ENCODE peak calls at places on chromosomes 1 and 21, in four cellular contexts. Q is HepG2, K is K562, Z is H1. V is an unnamed sample.
A peak's percentile ranks its signal among the peaks of the same experiment; 100 is the strongest.

GRCh38 chr1:62295921-62296451 is 23.2 kb downstream of the KANK4 start:
- DNase-seq in Q (no peak), K (no peak), Z (no peak), V (no peak)

GRCh38 chr1:161187311-161187710 is 10.0 kb upstream of the B4GALT3 start:
- DNase-seq in Q (no peak), K (no peak), Z (no peak), V (no peak)

GRCh38 chr1:186626533-186626932 is 53.7 kb downstream of the PTGS2 start:
- DNase-seq in Q (no peak), K (no peak), Z (no peak), V (peak; percentile 85)

GRCh38 chr1:32239790-32240139 is 7.3 kb upstream of the FAM167B start:
- DNase-seq in Q (no peak), K (no peak), Z (no peak), V (no peak)

GRCh38 chr21:17532292-17532691 is 19.4 kb downstream of the CXADR start:
- DNase-seq in Q (no peak), K (no peak), Z (no peak), V (no peak)

GRCh38 chr1:27630859-27631491 is 4.0 kb downstream of the FGR start:
- DNase-seq in Q (no peak), K (no peak), Z (no peak), V (no peak)

GRCh38 chr1:112700290-112701226 is 6.4 kb downstream of the RHOC start:
- DNase-seq in Q (peak; percentile 90), K (peak; percentile 98), Z (peak; percentile 83), V (peak; percentile 100)

GRCh38 chr1:203130358-203130992 is 2.9 kb downstream of the ADORA1 start:
- DNase-seq in Q (no peak), K (no peak), Z (peak; percentile 35), V (no peak)

GRCh38 chr1:241229216-241229615 is 127.8 kb downstream of the RGS7 start:
- DNase-seq in Q (no peak), K (no peak), Z (no peak), V (peak; percentile 3)

GRCh38 chr1:223621312-223621734 is 44.2 kb downstream of the CAPN8 start:
- DNase-seq in Q (peak; percentile 44), K (no peak), Z (no peak), V (no peak)

GRCh38 chr1:91924146-91924545 is 25.1 kb upstream of the BRDT start:
- DNase-seq in Q (no peak), K (no peak), Z (no peak), V (peak; percentile 37)

GRCh38 chr1:160610584-160611242 is 31.4 kb upstream of the CD84 start:
- DNase-seq in Q (no peak), K (no peak), Z (no peak), V (no peak)

GRCh38 chr1:21647431-21648373 is 21.5 kb downstream of the RAP1GAP start:
- DNase-seq in Q (no peak), K (peak; percentile 91), Z (peak; percentile 95), V (peak; percentile 53)

GRCh38 chr1:169879034-169879835 is 14.5 kb downstream of the SCYL3 start:
- DNase-seq in Q (no peak), K (no peak), Z (no peak), V (no peak)

GRCh38 chr1:212491454-212491853 is 58.7 kb downstream of the NENF start:
- DNase-seq in Q (no peak), K (no peak), Z (no peak), V (no peak)

GRCh38 chr1:6614019-6614952 is 755 bp downstream of the PHF13 start:
- DNase-seq in Q (no peak), K (peak; percentile 97), Z (peak; percentile 65), V (peak; percentile 19)

GRCh38 chr1:86875722-86876121 is 38.2 kb downstream of the SELENOF start:
- DNase-seq in Q (no peak), K (no peak), Z (no peak), V (no peak)

GRCh38 chr1:52707927-52708655 is 9.9 kb upstream of the COA7 start:
- DNase-seq in Q (peak; percentile 16), K (no peak), Z (no peak), V (no peak)

GRCh38 chr1:5001466-5001865 is 347.1 kb downstream of the AJAP1 start:
- DNase-seq in Q (no peak), K (peak; percentile 12), Z (peak; percentile 69), V (no peak)

GRCh38 chr1:109919271-109919670 is 8.6 kb downstream of the CSF1 start:
- DNase-seq in Q (no peak), K (no peak), Z (no peak), V (no peak)

GRCh38 chr1:212514782-212515181 is 82.1 kb downstream of the NENF start:
- DNase-seq in Q (no peak), K (no peak), Z (peak; percentile 71), V (no peak)

GRCh38 chr1:91398291-91398690 is 6.3 kb downstream of the HFM1 start:
- DNase-seq in Q (no peak), K (no peak), Z (no peak), V (no peak)

GRCh38 chr1:98388431-98388830 is 273.1 kb upstream of the SNX7 start:
- DNase-seq in Q (no peak), K (no peak), Z (no peak), V (peak; percentile 91)

GRCh38 chr1:155080250-155081228 is 1.9 kb downstream of the EFNA3 start:
- DNase-seq in Q (no peak), K (peak; percentile 69), Z (peak; percentile 93), V (no peak)
- TF ChIP-seq MAX in Q (peak; percentile 41), K (peak; percentile 72), Z (peak; percentile 96), V (peak; percentile 41)

DNA sequence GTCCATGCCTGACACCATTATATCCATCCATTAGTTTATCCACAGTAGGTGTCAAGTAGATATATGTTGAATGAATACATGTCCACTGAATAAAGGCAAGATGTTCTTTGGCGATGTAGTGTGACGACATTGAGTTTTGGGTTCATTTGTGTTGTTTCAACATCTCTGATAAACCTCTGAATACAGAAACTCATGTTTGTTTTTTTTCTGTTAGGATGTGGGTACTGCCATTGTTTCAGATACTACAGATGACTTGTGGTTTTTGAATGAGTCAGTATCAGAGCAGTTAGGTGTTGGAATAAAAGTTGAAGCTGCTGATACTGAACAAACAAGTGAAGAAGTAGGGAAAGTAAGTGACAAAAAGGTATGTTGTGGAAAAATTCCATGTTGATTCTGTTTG is 28.1 kb downstream of the MDM4 start:
- DNase-seq in Q (no peak), K (no peak), Z (no peak), V (peak; percentile 41)
- H3K36me3 ChIP-seq in Q (peaks cover 27% of the 10 kb centered on the region), K (peaks cover 96% of the 10 kb centered on the region), Z (peaks cover 45% of the 10 kb centered on the region), V (peaks cover 23% of the 10 kb centered on the region)

DNA sequence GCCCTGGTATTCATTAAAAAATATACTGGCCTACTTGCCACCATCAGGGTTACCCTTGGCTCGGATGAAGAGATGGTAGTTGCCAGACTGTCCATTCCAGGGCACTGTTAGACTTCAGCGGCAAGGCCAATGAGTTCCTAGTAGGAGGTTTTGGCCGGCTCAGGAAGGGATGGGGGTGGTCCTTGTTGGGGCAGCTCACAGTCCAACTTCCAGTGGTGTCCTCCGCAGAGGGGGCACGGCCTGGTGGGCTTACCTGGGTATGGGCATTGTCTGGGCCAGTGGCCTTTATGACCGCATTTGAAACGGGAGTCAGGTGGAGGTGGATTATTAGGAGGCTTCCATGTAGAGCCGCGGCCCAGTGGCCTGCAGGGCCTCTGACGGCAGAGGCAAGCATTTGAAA is 139.1 kb upstream of the ETV3 start:
- DNase-seq in Q (no peak), K (no peak), Z (no peak), V (no peak)
- TF ChIP-seq JUN in Q (no peak), K (no peak), Z (no peak), V (no peak)

GRCh38 chr1:172547071-172547470 is 14.1 kb downstream of the SUCO start:
- DNase-seq in Q (no peak), K (no peak), Z (no peak), V (peak; percentile 32)

GRCh38 chr1:172545349-172546004 is 12.5 kb downstream of the SUCO start:
- DNase-seq in Q (no peak), K (no peak), Z (no peak), V (no peak)

GRCh38 chr1:172549621-172550280 is 16.8 kb downstream of the SUCO start:
- DNase-seq in Q (no peak), K (no peak), Z (no peak), V (peak; percentile 8)

GRCh38 chr1:172540635-172541034 is 7.7 kb downstream of the SUCO start:
- DNase-seq in Q (no peak), K (no peak), Z (no peak), V (no peak)

DNA sequence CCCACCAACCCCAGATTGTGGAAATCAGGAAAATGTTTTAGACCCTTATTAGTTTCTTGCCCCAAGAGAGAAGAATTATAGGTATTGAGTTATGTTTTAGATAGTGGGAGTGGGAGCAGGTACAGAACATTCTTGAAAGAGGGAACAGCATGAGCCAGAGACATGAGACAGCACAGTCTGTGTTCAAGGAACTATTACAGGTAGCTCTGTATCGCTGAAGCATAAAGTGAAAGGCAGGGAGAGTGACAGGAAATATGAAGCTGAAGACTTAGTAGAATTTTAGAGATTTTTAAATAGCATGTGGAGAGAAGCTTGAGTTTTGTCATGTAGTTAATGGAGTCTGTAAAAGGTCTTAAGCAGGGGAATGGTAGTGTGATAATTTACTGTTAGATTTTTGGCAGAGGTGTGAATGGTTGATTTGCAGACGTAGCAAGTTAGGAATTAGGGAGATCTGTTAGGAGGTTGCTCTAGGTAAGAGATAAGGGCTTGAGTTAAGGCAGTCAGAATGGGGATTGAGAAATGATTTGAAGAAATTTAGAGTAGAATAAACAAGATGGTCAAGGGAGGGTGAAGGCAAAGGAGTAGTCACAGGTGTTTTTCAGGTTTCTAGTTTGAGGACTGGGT is 11.6 kb downstream of the SUCO start:
- DNase-seq in Q (no peak), K (no peak), Z (no peak), V (no peak)
- TF ChIP-seq MAX in Q (no peak), K (no peak), Z (no peak), V (no peak)

GRCh38 chr21:45489480-45489982 is 52.7 kb downstream of the SLC19A1 start:
- DNase-seq in Q (no peak), K (no peak), Z (peak; percentile 62), V (no peak)
- H3K36me3 ChIP-seq in Q (peaks cover 2% of the 10 kb centered on the region), K (no peaks in the 10 kb centered on the region), Z (peaks cover 3% of the 10 kb centered on the region), V (peaks cover 29% of the 10 kb centered on the region)

DNA sequence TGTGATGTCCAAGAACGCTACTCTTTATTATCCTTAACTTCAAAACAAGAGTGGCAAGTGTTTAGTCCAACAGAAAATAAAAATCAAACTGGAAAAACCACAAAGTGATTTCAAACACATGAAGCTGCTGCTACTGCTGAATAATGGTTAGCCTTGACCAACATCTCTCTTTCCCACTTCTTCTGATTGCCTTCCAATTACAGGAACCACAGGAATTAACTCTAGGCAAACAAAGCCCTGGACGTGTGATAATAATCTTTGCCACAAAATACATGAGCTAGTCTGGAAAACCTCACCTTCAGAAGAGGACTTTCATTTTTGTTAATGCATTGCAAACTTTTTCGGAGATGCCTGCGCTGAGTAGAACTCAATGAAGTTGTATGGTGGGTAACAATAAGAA is 48.6 kb upstream of the COL11A1 start:
- DNase-seq in Q (no peak), K (no peak), Z (no peak), V (no peak)
- TF ChIP-seq JUN in Q (no peak), K (no peak), Z (no peak), V (no peak)

GRCh38 chr1:192609110-192610079 is 26.6 kb upstream of the RGS13 start:
- DNase-seq in Q (no peak), K (no peak), Z (no peak), V (no peak)
- TF ChIP-seq MAX in Q (no peak), K (no peak), Z (no peak), V (no peak)

DNA sequence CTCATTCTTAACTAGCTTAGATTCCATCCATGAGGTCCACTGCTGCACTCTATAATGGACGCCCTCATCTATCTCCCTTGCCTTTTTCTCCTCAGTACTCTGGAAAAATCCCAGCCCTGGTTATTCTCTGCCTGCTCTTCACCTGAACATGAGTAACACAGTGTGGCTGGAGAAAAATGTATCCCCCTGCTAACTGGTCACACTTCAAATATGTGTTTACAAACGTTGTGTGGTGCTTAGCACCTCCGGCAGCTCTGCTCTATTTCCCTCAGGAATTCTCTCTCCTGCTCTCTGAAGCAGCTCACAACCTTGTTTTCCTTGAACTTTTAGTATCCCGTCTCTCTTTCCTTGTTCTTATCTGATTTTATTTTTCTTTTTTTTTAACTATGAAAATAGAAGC is 4.1 kb downstream of the SCCPDH start:
- DNase-seq in Q (no peak), K (no peak), Z (no peak), V (no peak)
- H3K36me3 ChIP-seq in Q (peaks cover 11% of the 10 kb centered on the region), K (peaks cover 55% of the 10 kb centered on the region), Z (peaks cover 3% of the 10 kb centered on the region), V (no peaks in the 10 kb centered on the region)

V was measured in endothelial cell of umbilical vein.